ENCODE peak calls at places on chromosomes 7 and 10, in nine cellular contexts. E is colonic mucosa, R is fibroblast of lung, V is endodermal cell, X is astrocyte, P is kidney, Y is mammary epithelial cell, M is neural progenitor cell, C is MM.1S. F is an unnamed sample.
A peak's percentile ranks its signal among the peaks of the same experiment; 100 is the strongest.

GRCh38 chr7:51123322-51124021 is 193.1 kb downstream of the COBL start:
- DNase-seq in E (no peak), R (peak; percentile 83), V (no peak), X (peak; percentile 84), P (peak; percentile 77), Y (peak; percentile 95), M (no peak), C (no peak), F (no peak)

GRCh38 chr10:102311025-102311420 is 65.7 kb downstream of the GBF1 start:
- DNase-seq in E (no peak), R (no peak), V (no peak), X (no peak), P (no peak), Y (peak; percentile 28), M (no peak), C (no peak), F (no peak)

GRCh38 chr7:98178321-98178720 is 32.9 kb upstream of the BHLHA15 start:
- DNase-seq in E (no peak), R (no peak), V (no peak), X (no peak), P (no peak), Y (peak; percentile 26), M (no peak), C (no peak), F (no peak)

GRCh38 chr7:111168182-111168581 is 77.3 kb downstream of the LRRN3 start:
- DNase-seq in E (no peak), R (peak; percentile 74), V (no peak), X (peak; percentile 17), P (no peak), Y (no peak), M (no peak), C (no peak), F (no peak)

GRCh38 chr10:88091490-88092061 is 228.2 kb downstream of the PTEN start:
- DNase-seq in E (no peak), R (no peak), V (no peak), X (no peak), P (no peak), Y (peak; percentile 95), M (no peak), C (peak; percentile 97), F (peak; percentile 82)

GRCh38 chr7:11557627-11558026 is 274.4 kb downstream of the THSD7A start:
- DNase-seq in E (peak; percentile 29), R (peak; percentile 35), V (peak; percentile 84), X (peak; percentile 8), P (no peak), Y (peak; percentile 30), M (peak; percentile 83), C (peak; percentile 37), F (no peak)

GRCh38 chr7:105985821-105986220 is 22.8 kb downstream of the CDHR3 start:
- DNase-seq in E (no peak), R (no peak), V (no peak), X (no peak), P (no peak), Y (no peak), M (no peak), C (no peak), F (no peak)

GRCh38 chr10:12807096-12807755 is 194.3 kb downstream of the CCDC3 start:
- DNase-seq in E (peak; percentile 50), R (no peak), V (no peak), X (no peak), P (no peak), Y (no peak), M (no peak), C (no peak), F (no peak)

GRCh38 chr10:23192741-23193434 is 776 bp downstream of the PTF1A start:
- DNase-seq in E (no peak), R (no peak), V (peak; percentile 83), X (no peak), P (no peak), Y (no peak), M (peak; percentile 84), C (no peak), F (no peak)

GRCh38 chr10:23193435-23194074 is 1.4 kb downstream of the PTF1A start:
- DNase-seq in E (no peak), R (no peak), V (no peak), X (no peak), P (no peak), Y (no peak), M (no peak), C (no peak), F (no peak)

GRCh38 chr10:23192396-23192740 is 256 bp downstream of the PTF1A start:
- DNase-seq in E (no peak), R (no peak), V (peak; percentile 79), X (no peak), P (no peak), Y (peak; percentile 18), M (no peak), C (no peak), F (no peak)

GRCh38 chr10:23190872-23191763 is 994 bp upstream of the PTF1A start:
- DNase-seq in E (no peak), R (no peak), V (peak; percentile 66), X (no peak), P (no peak), Y (no peak), M (peak; percentile 75), C (no peak), F (no peak)

GRCh38 chr10:23191764-23192395 is at the start of gene PTF1A:
- DNase-seq in E (no peak), R (no peak), V (peak; percentile 71), X (no peak), P (no peak), Y (no peak), M (peak; percentile 51), C (no peak), F (no peak)
- H3K4me3 ChIP-seq in E (no peak within 1 kb of the TSS), R (no peak within 1 kb of the TSS), V (no peak within 1 kb of the TSS), X (no peak within 1 kb of the TSS), P (no peak within 1 kb of the TSS), Y (no peak within 1 kb of the TSS), M (peak within 1 kb of the TSS; percentile 19), C (no peak within 1 kb of the TSS), F (no peak within 1 kb of the TSS)

GRCh38 chr7:55477781-55478374 is 94.4 kb downstream of the VOPP1 start:
- DNase-seq in E (peak; percentile 3), R (peak; percentile 70), V (peak; percentile 51), X (peak; percentile 96), P (peak; percentile 31), Y (peak; percentile 76), M (no peak), C (no peak), F (no peak)

GRCh38 chr7:55476852-55477780 is 95.2 kb downstream of the VOPP1 start:
- DNase-seq in E (peak; percentile 9), R (no peak), V (peak; percentile 36), X (no peak), P (peak; percentile 55), Y (no peak), M (no peak), C (no peak), F (no peak)

GRCh38 chr7:55474944-55475911 is 97.1 kb downstream of the VOPP1 start:
- DNase-seq in E (peak; percentile 8), R (no peak), V (no peak), X (no peak), P (peak; percentile 34), Y (no peak), M (no peak), C (no peak), F (peak; percentile 39)

GRCh38 chr7:55473935-55474334 is 98.4 kb downstream of the VOPP1 start:
- DNase-seq in E (no peak), R (no peak), V (no peak), X (no peak), P (peak; percentile 43), Y (no peak), M (no peak), C (no peak), F (no peak)

GRCh38 chr7:55476071-55476803 is 96.1 kb downstream of the VOPP1 start:
- DNase-seq in E (no peak), R (peak; percentile 55), V (peak; percentile 24), X (peak; percentile 90), P (peak; percentile 46), Y (no peak), M (no peak), C (no peak), F (no peak)
- H3K9ac ChIP-seq in E (no peak overlapping the region), R (no peak overlapping the region), V (no peak overlapping the region), X (peak overlapping the region; percentile 54), P (no peak overlapping the region), Y (no peak overlapping the region), M (no peak overlapping the region), C (no peak overlapping the region), F (no peak overlapping the region)

GRCh38 chr10:132901351-132901750 is 41.0 kb downstream of the CFAP46 start:
- DNase-seq in E (no peak), R (no peak), V (no peak), X (no peak), P (peak; percentile 14), Y (no peak), M (no peak), C (no peak), F (no peak)
- H3K4me3 ChIP-seq in E (no peak overlapping the region), R (no peak overlapping the region), V (no peak overlapping the region), X (no peak overlapping the region), P (no peak overlapping the region), Y (no peak overlapping the region), M (no peak overlapping the region), C (no peak overlapping the region), F (no peak overlapping the region)

GRCh38 chr7:604038-604883 is 84.6 kb upstream of the PDGFA start:
- DNase-seq in E (peak; percentile 71), R (peak; percentile 28), V (peak; percentile 67), X (peak; percentile 86), P (peak; percentile 95), Y (no peak), M (no peak), C (no peak), F (peak; percentile 96)

GRCh38 chr7:603152-603941 is 83.7 kb upstream of the PDGFA start:
- DNase-seq in E (no peak), R (no peak), V (no peak), X (no peak), P (peak; percentile 71), Y (no peak), M (no peak), C (no peak), F (no peak)

GRCh38 chr7:600935-601334 is 81.3 kb upstream of the PDGFA start:
- DNase-seq in E (no peak), R (no peak), V (no peak), X (no peak), P (peak; percentile 72), Y (no peak), M (no peak), C (no peak), F (no peak)

GRCh38 chr7:601573-602340 is 82.1 kb upstream of the PDGFA start:
- DNase-seq in E (peak; percentile 46), R (no peak), V (no peak), X (no peak), P (peak; percentile 90), Y (no peak), M (no peak), C (no peak), F (no peak)

DNA sequence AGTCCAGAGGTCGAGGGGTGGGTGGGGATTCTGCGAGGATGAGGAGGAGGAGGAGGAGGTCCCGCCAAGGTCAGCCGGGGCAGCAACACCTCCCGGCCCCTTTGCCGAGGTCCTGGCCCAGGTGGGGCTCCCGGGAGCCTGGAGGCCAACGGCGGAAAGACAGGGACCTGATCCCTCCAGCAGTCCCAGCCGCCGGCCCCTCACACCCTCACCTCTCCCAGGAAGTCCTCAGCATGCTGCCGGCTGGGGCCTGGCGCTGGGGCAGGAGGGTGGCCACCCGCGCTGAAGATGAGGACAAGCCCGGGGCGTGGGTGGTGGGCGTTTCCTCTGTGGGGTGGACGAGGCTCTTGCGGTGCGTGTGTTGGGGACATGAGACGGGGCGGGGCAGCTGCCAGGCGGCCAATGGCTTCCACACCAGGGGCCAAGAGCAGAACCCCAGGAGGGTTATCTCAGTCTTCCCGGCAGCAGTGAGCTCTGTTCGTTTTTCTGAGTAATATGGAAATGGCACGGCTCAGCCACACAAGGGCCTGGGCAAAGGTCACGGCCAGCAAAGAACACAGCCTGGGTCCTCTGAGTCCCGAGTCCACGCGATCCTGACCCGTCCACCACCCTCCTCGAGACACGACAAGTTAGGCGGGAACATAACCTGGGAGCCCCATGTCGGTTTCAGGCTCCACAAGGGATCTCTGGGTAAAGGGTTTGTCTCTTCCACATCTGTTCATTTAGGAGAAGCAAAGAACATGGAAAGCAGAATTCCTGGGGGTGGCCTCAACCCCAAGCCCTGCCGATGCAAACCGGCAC is 82.9 kb upstream of the PDGFA start:
- DNase-seq in E (no peak), R (no peak), V (peak; percentile 59), X (no peak), P (peak; percentile 83), Y (no peak), M (no peak), C (no peak), F (no peak)
- H3K9ac ChIP-seq in E (no peak overlapping the region), R (no peak overlapping the region), V (no peak overlapping the region), X (peak overlapping the region; percentile 27), P (no peak overlapping the region), Y (no peak overlapping the region), M (no peak overlapping the region), C (no peak overlapping the region), F (no peak overlapping the region)

F was measured in DND-41.